ENCODE peak calls at places on chromosome 13, in six cellular contexts. P is dorsolateral prefrontal cortex, O is heart right ventricle, S is ovary, D is pancreas, C is cardiac muscle cell. Q is an unnamed sample. For H3K27me3, the result is how much of the 10 kb centered on the place peaks cover.

GRCh38 chr13:93224545-93224944 is 2.1 kb upstream of the GPC6 start:
- DNase-seq in P (no peak), O (no peak), S (no peak), D (no peak), C (peak), Q (no peak)

GRCh38 chr13:38866649-38867048 is 124.0 kb downstream of the STOML3 start:
- DNase-seq in P (no peak), O (no peak), S (no peak), D (no peak), C (peak), Q (no peak)

GRCh38 chr13:100512422-100512821 is 76.2 kb downstream of the GGACT start:
- DNase-seq in P (no peak), O (no peak), S (no peak), D (no peak), C (peak), Q (no peak)

GRCh38 chr13:21749410-21749809 is 78.5 kb downstream of the FGF9 start:
- DNase-seq in P (no peak), O (no peak), S (no peak), D (no peak), C (no peak), Q (no peak)

GRCh38 chr13:49412749-49413148 is 31.1 kb downstream of the CAB39L start:
- DNase-seq in P (no peak), O (no peak), S (no peak), D (no peak), C (no peak), Q (no peak)

GRCh38 chr13:69243366-69243765 is 864.3 kb upstream of the ATXN8OS start:
- DNase-seq in P (no peak), O (no peak), S (no peak), D (no peak), C (no peak), Q (no peak)

GRCh38 chr13:72125561-72125960 is 258.6 kb upstream of the DACH1 start:
- DNase-seq in P (no peak), O (no peak), S (no peak), D (no peak), C (no peak), Q (no peak)

GRCh38 chr13:36282818-36283432 is 14.7 kb downstream of the CCDC169 start:
- DNase-seq in P (no peak), O (no peak), S (no peak), D (no peak), C (peak), Q (no peak)

GRCh38 chr13:20475927-20476691 is 49.5 kb downstream of the CRYL1 start:
- DNase-seq in P (no peak), O (no peak), S (no peak), D (no peak), C (no peak), Q (no peak)

GRCh38 chr13:35283856-35284255 is 192.6 kb downstream of the MAB21L1 start:
- DNase-seq in P (no peak), O (no peak), S (no peak), D (no peak), C (peak), Q (no peak)

GRCh38 chr13:50484472-50485113 is 358.9 kb downstream of the DLEU7 start:
- DNase-seq in P (no peak), O (no peak), S (no peak), D (no peak), C (no peak), Q (no peak)

GRCh38 chr13:65508338-65508737 is 1721.8 kb downstream of the PCDH9 start:
- DNase-seq in P (no peak), O (no peak), S (no peak), D (no peak), C (no peak), Q (no peak)

GRCh38 chr13:79485014-79485441 is 4.1 kb downstream of the NDFIP2 start:
- DNase-seq in P (no peak), O (no peak), S (no peak), D (no peak), C (peak), Q (no peak)

GRCh38 chr13:24921003-24921402 is 157.0 kb downstream of the RNF17 start:
- DNase-seq in P (no peak), O (no peak), S (no peak), D (no peak), C (no peak), Q (no peak)

GRCh38 chr13:107144432-107144831 is 576.5 kb upstream of the ARGLU1 start:
- DNase-seq in P (no peak), O (no peak), S (no peak), D (no peak), C (peak), Q (no peak)

GRCh38 chr13:26867451-26868067 is 107.0 kb upstream of the GPR12 start:
- DNase-seq in P (no peak), O (no peak), S (no peak), D (no peak), C (peak), Q (no peak)

GRCh38 chr13:93903909-93904308 is 575.6 kb downstream of the DCT start:
- DNase-seq in P (no peak), O (no peak), S (no peak), D (no peak), C (no peak), Q (no peak)

GRCh38 chr13:69331245-69331644 is 776.4 kb upstream of the ATXN8OS start:
- DNase-seq in P (no peak), O (no peak), S (no peak), D (no peak), C (no peak), Q (no peak)

GRCh38 chr13:84563611-84564010 is 681.3 kb upstream of the SLITRK1 start:
- DNase-seq in P (no peak), O (no peak), S (no peak), D (no peak), C (no peak), Q (no peak)

GRCh38 chr13:59771272-59771671 is 392.5 kb downstream of the DIAPH3 start:
- DNase-seq in P (no peak), O (no peak), S (no peak), D (no peak), C (peak), Q (no peak)
- TF ChIP-seq CTCF in P (no peak), O (peak), S (no peak), D (peak), C (peak), Q (no peak)

GRCh38 chr13:111111376-111111937 is 3.7 kb upstream of the ARHGEF7 start:
- DNase-seq in P (no peak), O (no peak), S (no peak), D (no peak), C (no peak), Q (no peak)
- H3K27me3 ChIP-seq in P (under half), O (half or more), S (under half), D (under half), C (half or more), Q (under half)

GRCh38 chr13:75579529-75579928 is 29.9 kb downstream of the UCHL3 start:
- DNase-seq in P (no peak), O (no peak), S (no peak), D (no peak), C (no peak), Q (no peak)
- TF ChIP-seq CTCF in P (no peak), O (no peak), S (no peak), D (no peak), C (no peak), Q (no peak)

DNA sequence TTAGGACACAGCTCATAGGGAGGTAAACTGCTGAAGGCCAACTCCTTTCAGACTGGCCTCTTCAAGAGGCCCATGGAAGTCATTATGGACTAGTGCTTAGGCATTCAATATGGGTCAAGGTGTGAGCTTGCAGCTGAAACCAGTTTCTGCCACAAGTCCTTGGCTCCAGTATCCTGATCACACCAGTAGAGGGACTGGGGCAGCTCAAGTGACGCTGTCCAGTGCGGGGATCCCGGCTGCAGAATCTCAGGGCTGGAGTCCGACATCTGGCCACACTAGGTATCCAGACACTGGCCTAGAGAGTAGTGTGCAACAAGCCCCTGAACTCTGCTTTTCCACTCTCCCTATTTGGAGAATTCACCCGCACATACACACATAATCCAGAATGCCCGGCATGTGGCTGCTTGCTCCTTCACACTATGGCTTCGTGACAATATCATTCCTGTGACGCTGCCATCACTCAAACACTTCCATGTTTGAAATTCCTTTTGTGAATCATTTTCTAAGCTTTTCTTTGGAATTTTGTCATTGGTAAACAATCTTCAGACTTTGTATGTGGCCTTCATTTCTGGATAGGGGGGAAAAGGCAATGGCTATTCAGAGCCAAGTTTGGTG is 425.1 kb downstream of the EFNB2 start:
- DNase-seq in P (no peak), O (no peak), S (no peak), D (no peak), C (no peak), Q (no peak)
- H3K27me3 ChIP-seq in P (under half), O (under half), S (under half), D (under half), C (under half), Q (under half)

DNA sequence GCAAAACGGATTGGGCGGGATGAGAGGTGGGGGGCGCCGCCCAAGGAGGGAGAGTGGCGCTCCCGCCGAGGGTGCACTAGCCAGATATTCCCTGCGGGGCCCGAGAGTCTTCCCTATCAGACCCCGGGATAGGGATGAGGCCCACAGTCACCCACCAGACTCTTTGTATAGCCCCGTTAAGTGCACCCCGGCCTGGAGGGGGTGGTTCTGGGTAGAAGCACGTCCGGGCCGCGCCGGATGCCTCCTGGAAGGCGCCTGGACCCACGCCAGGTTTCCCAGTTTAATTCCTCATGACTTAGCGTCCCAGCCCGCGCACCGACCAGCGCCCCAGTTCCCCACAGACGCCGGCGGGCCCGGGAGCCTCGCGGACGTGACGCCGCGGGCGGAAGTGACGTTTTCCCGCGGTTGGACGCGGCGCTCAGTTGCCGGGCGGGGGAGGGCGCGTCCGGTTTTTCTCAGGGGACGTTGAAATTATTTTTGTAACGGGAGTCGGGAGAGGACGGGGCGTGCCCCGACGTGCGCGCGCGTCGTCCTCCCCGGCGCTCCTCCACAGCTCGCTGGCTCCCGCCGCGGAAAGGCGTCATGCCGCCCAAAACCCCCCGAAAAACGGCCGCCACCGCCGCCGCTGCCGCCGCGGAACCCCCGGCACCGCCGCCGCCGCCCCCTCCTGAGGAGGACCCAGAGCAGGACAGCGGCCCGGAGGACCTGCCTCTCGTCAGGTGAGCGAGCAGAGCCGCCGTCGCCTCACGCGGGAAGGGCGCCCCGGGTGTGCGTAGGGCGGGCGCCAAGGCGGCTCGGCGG is at the start of gene RB1:
- DNase-seq in P (peak), O (peak), S (peak), D (peak), C (peak), Q (peak)
- TF ChIP-seq CTCF in P (no peak), O (no peak), S (peak), D (no peak), C (no peak), Q (no peak)

DNA sequence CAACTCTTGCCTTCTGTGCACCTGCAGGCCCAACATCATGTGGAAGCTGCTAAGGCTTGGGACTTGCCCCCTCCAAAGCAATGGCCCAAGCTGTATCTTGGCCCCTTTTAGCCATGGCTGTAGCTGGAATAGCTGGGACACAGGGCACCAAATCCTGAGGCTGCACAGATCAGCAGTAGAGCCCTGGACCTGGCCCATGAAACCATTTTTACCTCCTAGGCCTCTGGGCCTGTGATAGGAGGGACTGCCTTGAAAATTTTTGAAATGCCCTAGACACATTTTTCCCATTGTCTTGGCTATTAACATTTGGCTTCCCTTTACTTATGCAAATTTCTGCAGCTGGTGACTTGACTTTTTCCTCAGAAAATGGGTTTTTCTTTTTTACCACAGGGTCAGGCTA is 68.7 kb downstream of the ING1 start:
- DNase-seq in P (no peak), O (no peak), S (no peak), D (no peak), C (no peak), Q (no peak)
- H3K27me3 ChIP-seq in P (under half), O (under half), S (under half), D (under half), C (under half), Q (under half)

GRCh38 chr13:55516610-55517009 is 1624.1 kb upstream of the PRR20A start:
- DNase-seq in P (no peak), O (no peak), S (no peak), D (no peak), C (no peak), Q (no peak)

DNA sequence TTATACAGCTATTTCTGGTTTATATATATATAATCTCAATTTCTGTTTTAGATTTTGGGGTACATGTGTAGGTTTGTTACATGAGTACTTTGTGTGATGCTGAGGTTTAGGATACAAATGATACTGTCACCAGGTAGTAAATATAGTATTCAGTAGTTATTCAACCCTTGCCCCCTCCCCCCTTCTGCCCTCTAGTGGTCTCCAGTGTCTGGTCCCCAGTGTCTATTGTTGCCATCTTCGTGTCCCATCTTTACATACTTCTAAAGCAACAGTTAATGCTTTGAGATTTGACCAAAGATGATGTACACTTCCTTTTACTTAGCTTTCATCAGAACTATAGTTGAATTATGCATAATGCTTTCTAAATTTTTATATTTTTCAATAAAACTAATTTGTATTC is 1623.4 kb upstream of the PRR20A start:
- DNase-seq in P (no peak), O (no peak), S (no peak), D (no peak), C (no peak), Q (no peak)
- TF ChIP-seq CTCF in P (no peak), O (no peak), S (no peak), D (no peak), C (no peak), Q (no peak)

DNA sequence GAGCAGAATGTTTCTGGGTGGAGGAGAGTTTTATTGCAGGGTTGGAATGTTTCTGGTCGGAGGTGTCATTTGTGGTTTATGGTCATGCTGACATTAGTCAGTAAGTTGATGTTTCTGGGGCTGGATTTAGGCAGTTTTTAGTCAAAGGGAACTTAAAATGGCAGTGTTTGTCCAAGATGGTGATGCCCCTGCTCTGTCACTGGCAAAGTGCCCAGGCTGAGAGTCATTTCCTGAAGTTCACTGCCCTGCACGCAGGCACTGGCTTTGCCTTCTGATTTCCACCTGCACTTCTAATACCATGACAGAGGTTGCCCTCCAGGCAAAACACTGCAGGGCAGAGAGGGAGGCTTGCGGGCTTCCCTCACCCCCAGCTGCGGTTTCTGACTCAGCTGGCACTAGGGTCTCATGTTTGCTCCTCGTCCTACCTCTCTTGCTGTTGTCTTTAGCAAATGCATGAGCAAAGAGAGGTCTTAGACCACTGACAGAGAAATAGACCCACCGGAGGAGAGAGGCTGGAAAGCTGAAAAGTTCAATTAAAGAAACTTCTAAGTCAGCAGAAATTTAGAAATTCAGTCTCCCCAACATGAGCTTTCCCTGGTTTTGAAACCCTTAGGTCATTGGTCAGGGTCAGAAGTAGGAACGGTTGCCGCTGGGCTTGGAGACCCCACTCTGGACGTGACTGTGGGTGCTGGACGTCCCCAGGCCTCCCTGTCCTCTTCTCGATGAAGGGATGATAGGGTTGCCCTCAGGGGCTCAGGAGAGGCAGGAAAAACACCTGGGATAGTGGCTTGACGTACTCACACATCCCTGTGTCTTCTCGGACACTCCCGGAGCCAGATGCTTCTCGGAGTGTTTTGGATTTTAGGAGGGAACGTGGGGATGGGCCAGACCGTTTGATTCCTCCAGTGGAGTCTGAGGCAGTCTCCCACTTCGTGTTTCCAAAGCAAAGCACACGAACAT is 26.3 kb downstream of the TMEM255B start:
- DNase-seq in P (no peak), O (no peak), S (no peak), D (peak), C (peak), Q (no peak)
- H3K27me3 ChIP-seq in P (under half), O (under half), S (under half), D (under half), C (under half), Q (under half)

Q was measured in lung.